ENCODE peak calls at places on chromosomes 12 and 14, in four cellular contexts. W, R, S and E are unnamed samples.
A peak's percentile ranks its signal among the peaks of the same experiment; 100 is the strongest.

GRCh38 chr12:121114019-121114639 is 18.5 kb upstream of the P2RX7 start:
- DNase-seq in R (no peak), S (no peak), W (no peak), E (no peak)

GRCh38 chr12:3150820-3151590 is 73.8 kb downstream of the TSPAN9 start:
- DNase-seq in W (no peak), R (no peak), S (no peak), E (no peak)

GRCh38 chr12:2970744-2971143 is 11.5 kb downstream of the TEAD4 start:
- DNase-seq in W (no peak), S (no peak), R (no peak), E (no peak)

GRCh38 chr12:104910196-104910840 is 47.8 kb downstream of the SLC41A2 start:
- DNase-seq in R (no peak), S (no peak), W (no peak), E (no peak)

GRCh38 chr14:24952851-24953666 is 96.9 kb downstream of the STXBP6 start:
- DNase-seq in W (no peak), S (no peak), R (no peak), E (no peak)

GRCh38 chr12:4734625-4735196 is 14.5 kb downstream of the GALNT8 start:
- DNase-seq in R (no peak), S (no peak), W (no peak), E (peak; percentile 68)

GRCh38 chr12:107670999-107671643 is 14.5 kb upstream of the PWP1 start:
- DNase-seq in S (no peak), W (peak; percentile 19), R (no peak), E (no peak)

GRCh38 chr12:25741917-25742316 is 188.8 kb upstream of the LMNTD1 start:
- DNase-seq in S (no peak), W (no peak), R (no peak), E (no peak)

GRCh38 chr14:51595831-51596472 is 55.8 kb upstream of the FRMD6 start:
- DNase-seq in R (no peak), S (no peak), W (no peak), E (no peak)

GRCh38 chr14:68210729-68211299 is 391.2 kb downstream of the RAD51B start:
- DNase-seq in S (peak; percentile 31), R (no peak), W (no peak), E (no peak)

GRCh38 chr12:121774968-121775474 is 18.5 kb downstream of the RHOF start:
- DNase-seq in W (no peak), R (peak; percentile 65), S (no peak), E (no peak)

DNA sequence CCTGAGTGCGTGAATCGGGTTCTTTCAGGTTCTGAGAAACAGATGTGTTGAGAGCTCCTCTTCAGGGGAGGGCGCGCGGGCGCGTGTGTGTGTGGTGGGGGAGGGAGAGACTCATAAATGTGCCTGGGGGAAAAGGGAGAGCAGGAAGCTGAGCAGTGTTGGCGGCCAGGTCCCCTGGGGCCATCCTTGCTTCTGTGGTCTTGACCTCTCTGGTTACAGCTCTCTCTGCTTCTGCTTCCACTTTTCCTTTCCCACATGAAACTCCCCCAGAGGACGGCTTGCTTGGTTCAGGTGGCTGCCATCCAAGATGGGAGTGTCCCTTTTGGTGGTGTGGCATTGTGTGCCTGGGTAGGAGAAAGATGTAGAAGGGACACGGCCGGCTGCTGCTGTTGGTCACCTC is 4.2 kb downstream of the ATG101 start:
- DNase-seq in W (no peak), R (peak; percentile 41), S (peak; percentile 71), E (peak; percentile 54)
- H3K4me1 ChIP-seq in W (peaks cover 14% of the 10 kb centered on the region), R (peaks cover 40% of the 10 kb centered on the region), S (peaks cover 46% of the 10 kb centered on the region), E (peaks cover 2% of the 10 kb centered on the region)

GRCh38 chr12:131597327-131597726 is 113.6 kb upstream of the SFSWAP start:
- DNase-seq in S (no peak), R (no peak), W (no peak), E (no peak)

GRCh38 chr12:131598717-131599116 is 112.2 kb upstream of the SFSWAP start:
- DNase-seq in R (no peak), S (no peak), W (no peak), E (no peak)

GRCh38 chr12:131592972-131593371 is 117.9 kb upstream of the SFSWAP start:
- DNase-seq in S (no peak), W (no peak), R (no peak), E (no peak)

GRCh38 chr12:131593411-131593810 is 117.5 kb upstream of the SFSWAP start:
- DNase-seq in W (no peak), R (no peak), S (no peak), E (no peak)

GRCh38 chr12:131596115-131596514 is 114.8 kb upstream of the SFSWAP start:
- DNase-seq in W (no peak), S (no peak), R (no peak), E (no peak)
- H3K4me3 ChIP-seq in W (no peak overlapping the region), S (no peak overlapping the region), R (no peak overlapping the region), E (no peak overlapping the region)

GRCh38 chr14:100898935-100899840 is 4.3 kb downstream of the RTL1 start:
- DNase-seq in W (no peak), S (peak; percentile 44), R (peak; percentile 21), E (peak; percentile 80)

GRCh38 chr14:100900837-100901390 is 2.6 kb downstream of the RTL1 start:
- DNase-seq in S (no peak), R (peak; percentile 39), W (peak; percentile 41), E (no peak)

GRCh38 chr14:100898465-100898864 is 5.1 kb downstream of the RTL1 start:
- DNase-seq in S (no peak), W (no peak), R (peak; percentile 28), E (no peak)

GRCh38 chr14:100901391-100902183 is 1.9 kb downstream of the RTL1 start:
- DNase-seq in S (no peak), R (peak; percentile 38), W (no peak), E (no peak)

GRCh38 chr14:100899841-100900771 is 3.4 kb downstream of the RTL1 start:
- DNase-seq in R (peak; percentile 14), S (no peak), W (no peak), E (no peak)
- H3K4me1 ChIP-seq in R (peaks cover 16% of the 10 kb centered on the region), S (peaks cover 20% of the 10 kb centered on the region), W (peaks cover 7% of the 10 kb centered on the region), E (peaks cover 2% of the 10 kb centered on the region)

GRCh38 chr12:86261142-86261541 is 5.0 kb upstream of the MGAT4C start:
- DNase-seq in R (no peak), W (no peak), S (no peak), E (no peak)
- H3K4me3 ChIP-seq in R (no peak overlapping the region), W (no peak overlapping the region), S (no peak overlapping the region), E (no peak overlapping the region)

DNA sequence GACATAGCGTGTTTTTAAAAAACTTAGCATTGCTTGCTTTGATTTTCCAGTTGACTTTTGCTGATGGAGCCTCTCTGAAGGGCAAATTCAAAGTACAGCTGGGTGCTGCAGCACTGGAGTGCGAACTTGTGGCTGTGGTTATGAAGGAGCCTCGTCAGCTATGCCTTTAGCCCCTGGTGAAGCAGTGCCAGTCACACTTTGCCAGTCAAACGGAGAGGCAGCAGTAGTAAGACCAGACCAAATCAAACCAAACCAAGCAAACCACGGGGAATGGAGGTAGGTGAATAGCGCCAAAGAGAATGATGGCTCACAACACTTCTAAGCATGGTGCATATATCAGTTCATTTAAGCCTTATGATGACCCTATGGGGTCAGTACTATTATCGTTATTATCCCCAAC is 15.1 kb upstream of the SLC38A2 start:
- DNase-seq in R (no peak), S (no peak), W (no peak), E (no peak)
- H3K4me1 ChIP-seq in R (peaks cover 69% of the 10 kb centered on the region), S (peaks cover 49% of the 10 kb centered on the region), W (peaks cover 72% of the 10 kb centered on the region), E (peaks cover 10% of the 10 kb centered on the region)

GRCh38 chr14:20559461-20559904 is 1.4 kb downstream of the RNASE9 start:
- DNase-seq in R (no peak), W (no peak), S (no peak), E (no peak)
- H3K4me3 ChIP-seq in R (no peak overlapping the region), W (no peak overlapping the region), S (no peak overlapping the region), E (no peak overlapping the region)